ENCODE peak calls at places on chromosomes 6 and 20, in six cellular contexts. Z, G, R, J, O and C are unnamed samples.

GRCh38 chr6:127119361-127120108 is 1.1 kb downstream of the RSPO3 start:
- DNase-seq in Z (no peak), G (no peak), R (no peak), J (no peak), O (peak), C (no peak)

GRCh38 chr6:27136978-27137814 is 110.3 kb upstream of the PRSS16 start:
- DNase-seq in Z (no peak), G (no peak), R (no peak), J (no peak), O (no peak), C (no peak)

GRCh38 chr20:19583532-19584175 is 174.4 kb upstream of the RIN2 start:
- DNase-seq in Z (peak), G (peak), R (peak), J (peak), O (peak), C (no peak)

GRCh38 chr6:134063121-134063965 is 10.9 kb upstream of the SLC2A12 start:
- DNase-seq in Z (no peak), G (no peak), R (no peak), J (peak), O (no peak), C (no peak)

GRCh38 chr6:31597006-31597405 is 4.2 kb upstream of the NCR3 start:
- DNase-seq in Z (no peak), G (no peak), R (no peak), J (peak), O (no peak), C (no peak)

GRCh38 chr6:121485359-121485809 is 49.9 kb downstream of the GJA1 start:
- DNase-seq in Z (no peak), G (no peak), R (no peak), J (no peak), O (no peak), C (no peak)

GRCh38 chr6:84825461-84825860 is 61.1 kb upstream of the TBX18 start:
- DNase-seq in Z (no peak), G (no peak), R (no peak), J (no peak), O (no peak), C (no peak)

GRCh38 chr6:37550436-37550835 is 50.7 kb upstream of the CCDC167 start:
- DNase-seq in Z (no peak), G (no peak), R (no peak), J (no peak), O (no peak), C (no peak)

GRCh38 chr20:37651932-37652331 is 41.9 kb upstream of the CTNNBL1 start:
- DNase-seq in Z (peak), G (no peak), R (no peak), J (no peak), O (no peak), C (no peak)

GRCh38 chr6:108438918-108439317 is 121.8 kb upstream of the FOXO3 start:
- DNase-seq in Z (no peak), G (no peak), R (no peak), J (no peak), O (no peak), C (no peak)